ENCODE peak calls at places on chromosomes 7 and 10, in ten cellular contexts. R is activated B cell treated with CpG ODN at 0.5 μM for 24 hours, D is RWPE1, Z is KBM-7, C is AG08395, P is IMR-90, Y is NCI-H2029, W is kidney tubule cell, H is NCI-H2081, G is NCI-H460. B is an unnamed sample.
A peak's percentile ranks its signal among the peaks of the same experiment; 100 is the strongest.

GRCh38 chr7:55016061-55016745 is 2.6 kb upstream of the EGFR start:
- DNase-seq in W (no peak), D (no peak), P (no peak), R (no peak), G (no peak), Y (no peak), C (no peak), Z (no peak), H (no peak), B (no peak)

GRCh38 chr10:72250666-72251065 is 23.1 kb upstream of the DDIT4 start:
- DNase-seq in P (peak; percentile 82), W (no peak), D (no peak), H (no peak), C (peak; percentile 84), Z (no peak), R (no peak), G (no peak), Y (no peak), B (no peak)

GRCh38 chr10:52226448-52226847 is 87.6 kb upstream of the DKK1 start:
- DNase-seq in Y (no peak), W (peak; percentile 49), C (peak; percentile 63), H (no peak), D (peak; percentile 51), P (peak; percentile 79), R (no peak), G (no peak), Z (no peak), B (no peak)

GRCh38 chr10:35352508-35352907 is 16.2 kb downstream of the CCNY start:
- DNase-seq in G (no peak), D (no peak), Y (no peak), Z (no peak), W (no peak), H (no peak), P (no peak), C (no peak), R (no peak), B (no peak)

GRCh38 chr10:132448248-132448731 is 51.3 kb downstream of the PWWP2B start:
- DNase-seq in P (no peak), C (peak; percentile 72), H (no peak), Y (no peak), G (peak; percentile 88), Z (peak; percentile 82), R (no peak), D (peak; percentile 90), W (peak; percentile 49), B (peak; percentile 23)

GRCh38 chr7:2405601-2406345 is 2.4 kb downstream of the CHST12 start:
- DNase-seq in D (no peak), R (peak; percentile 26), Z (peak; percentile 87), W (no peak), Y (no peak), H (no peak), P (no peak), C (no peak), G (no peak), B (no peak)

GRCh38 chr10:124728071-124728829 is 15.9 kb downstream of the FAM53B start:
- DNase-seq in Y (no peak), D (no peak), C (no peak), H (no peak), G (no peak), Z (peak; percentile 64), R (peak; percentile 23), P (peak; percentile 46), W (no peak), B (peak; percentile 68)

GRCh38 chr7:13542451-13542850 is 447.0 kb downstream of the ETV1 start:
- DNase-seq in D (no peak), P (no peak), W (no peak), Y (no peak), R (no peak), C (no peak), H (no peak), G (no peak), Z (no peak), B (no peak)

GRCh38 chr10:71457908-71458307 is 61.2 kb downstream of the CDH23 start:
- DNase-seq in Z (no peak), R (no peak), P (no peak), H (no peak), G (no peak), W (no peak), D (no peak), C (no peak), Y (no peak), B (no peak)

GRCh38 chr10:53153831-53154230 is 381.2 kb upstream of the MBL2 start:
- DNase-seq in P (no peak), Z (no peak), C (no peak), W (no peak), Y (no peak), H (no peak), G (no peak), R (no peak), D (no peak), B (no peak)

GRCh38 chr10:15313844-15314243 is 57.2 kb downstream of the FAM171A1 start:
- DNase-seq in G (no peak), Y (no peak), D (no peak), Z (peak; percentile 96), W (peak; percentile 17), P (no peak), R (no peak), C (no peak), H (peak; percentile 13), B (no peak)

GRCh38 chr7:158028290-158028941 is 559.2 kb downstream of the PTPRN2 start:
- DNase-seq in G (no peak), Y (peak; percentile 68), D (no peak), Z (no peak), R (no peak), W (no peak), H (no peak), P (no peak), C (no peak), B (no peak)

GRCh38 chr7:45099891-45100760 is 11.4 kb upstream of the NACAD start:
- DNase-seq in Z (no peak), R (no peak), P (no peak), D (no peak), G (no peak), Y (no peak), W (no peak), H (no peak), C (no peak), B (no peak)

GRCh38 chr10:12766222-12766621 is 235.3 kb downstream of the CCDC3 start:
- DNase-seq in W (no peak), H (peak; percentile 78), G (no peak), Z (no peak), Y (no peak), D (no peak), C (no peak), P (no peak), R (no peak), B (no peak)

GRCh38 chr10:693506-693905 is 4.0 kb upstream of the DIP2C start:
- DNase-seq in G (no peak), W (peak; percentile 84), D (no peak), C (no peak), H (no peak), P (peak; percentile 49), Y (no peak), Z (no peak), R (no peak), B (no peak)

GRCh38 chr10:71209324-71210030 is 2.9 kb upstream of the UNC5B start:
- DNase-seq in R (no peak), H (no peak), C (no peak), D (no peak), G (no peak), Y (no peak), W (no peak), Z (no peak), P (no peak), B (no peak)

GRCh38 chr10:17144757-17145156 is 15.1 kb upstream of the CUBN start:
- DNase-seq in C (no peak), Z (no peak), Y (no peak), W (no peak), R (no peak), D (no peak), H (no peak), G (no peak), P (peak; percentile 55), B (no peak)

GRCh38 chr10:106952033-106952432 is 212.5 kb downstream of the SORCS1 start:
- DNase-seq in Y (no peak), W (no peak), G (no peak), C (no peak), H (no peak), R (no peak), P (no peak), Z (no peak), D (no peak), B (no peak)

GRCh38 chr10:18653112-18653511 is 1.7 kb upstream of the NSUN6 start:
- DNase-seq in P (no peak), R (no peak), Z (no peak), G (no peak), D (no peak), H (no peak), W (no peak), Y (no peak), C (no peak), B (no peak)

GRCh38 chr7:15620491-15621185 is 58.8 kb upstream of the AGMO start:
- DNase-seq in G (no peak), W (no peak), Z (no peak), Y (no peak), H (no peak), P (no peak), D (no peak), R (no peak), C (no peak), B (no peak)

GRCh38 chr7:48052748-48053147 is 17.4 kb downstream of the C7orf57 start:
- DNase-seq in P (peak; percentile 82), R (no peak), Z (no peak), D (peak; percentile 52), Y (no peak), W (peak; percentile 70), H (no peak), C (no peak), G (no peak), B (peak; percentile 27)

GRCh38 chr10:104209575-104210198 is 22.5 kb downstream of the CFAP43 start:
- DNase-seq in G (peak; percentile 48), Y (no peak), R (no peak), Z (peak; percentile 52), D (peak; percentile 56), H (peak; percentile 65), P (peak; percentile 39), C (peak; percentile 62), W (peak; percentile 54), B (peak; percentile 42)

GRCh38 chr7:13563257-13563656 is 426.2 kb downstream of the ETV1 start:
- DNase-seq in H (no peak), C (no peak), W (no peak), D (no peak), Z (no peak), R (no peak), P (no peak), G (no peak), Y (no peak), B (no peak)

GRCh38 chr10:26890956-26891355 is 30.2 kb upstream of the ABI1 start:
- DNase-seq in C (peak; percentile 17), P (peak; percentile 66), H (peak; percentile 44), W (peak; percentile 78), Y (peak; percentile 28), D (peak; percentile 26), R (no peak), G (peak; percentile 28), Z (peak; percentile 88), B (peak; percentile 21)